ENCODE peak calls at places on chromosome 4, in seven cellular contexts. O is HL-60, Y is Panc1, F is brain microvascular endothelial cell, E is left lung, A is psoas muscle, L is osteocyte. B is an unnamed sample.

GRCh38 chr4:31089815-31090214 is 369.6 kb downstream of the PCDH7 start:
- DNase-seq in F (peak; percentile 40), Y (no peak), A (no peak), O (no peak), E (peak; percentile 66), L (no peak), B (no peak)

GRCh38 chr4:145716661-145717200 is 36.8 kb downstream of the C4orf51 start:
- DNase-seq in A (no peak), E (no peak), O (no peak), L (no peak), Y (no peak), F (no peak), B (no peak)

GRCh38 chr4:164116286-164116685 is 621.8 kb downstream of the TMA16 start:
- DNase-seq in A (no peak), E (no peak), O (no peak), L (no peak), Y (no peak), F (no peak), B (no peak)

GRCh38 chr4:13762126-13762525 is 134.6 kb upstream of the BOD1L1 start:
- DNase-seq in O (no peak), Y (no peak), E (no peak), A (no peak), L (no peak), F (no peak), B (no peak)

GRCh38 chr4:55183926-55184599 is 58.7 kb upstream of the KDR start:
- DNase-seq in Y (peak; percentile 69), F (peak; percentile 98), O (no peak), E (no peak), A (no peak), L (no peak), B (peak; percentile 92)

GRCh38 chr4:152735302-152735917 is 44.1 kb downstream of the TIGD4 start:
- DNase-seq in Y (no peak), E (no peak), L (no peak), O (no peak), A (no peak), F (no peak), B (peak; percentile 4)

GRCh38 chr4:148216866-148217814 is 225.1 kb downstream of the NR3C2 start:
- DNase-seq in Y (no peak), L (no peak), E (no peak), A (no peak), O (no peak), F (no peak), B (no peak)

GRCh38 chr4:140358281-140358680 is 15.2 kb upstream of the SCOC start:
- DNase-seq in E (no peak), O (no peak), L (no peak), A (no peak), Y (no peak), F (no peak), B (no peak)

GRCh38 chr4:108473163-108473720 is 147.1 kb upstream of the RPL34 start:
- DNase-seq in F (no peak), A (no peak), Y (no peak), O (no peak), E (no peak), L (no peak), B (no peak)

GRCh38 chr4:142386450-142386849 is 459.7 kb downstream of the INPP4B start:
- DNase-seq in E (no peak), F (no peak), Y (no peak), O (no peak), A (no peak), L (no peak), B (no peak)

GRCh38 chr4:80615099-80615498 is 279.6 kb downstream of the CFAP299 start:
- DNase-seq in E (no peak), A (no peak), O (no peak), L (no peak), F (no peak), Y (no peak), B (no peak)

GRCh38 chr4:80614319-80614718 is 278.8 kb downstream of the CFAP299 start:
- DNase-seq in E (no peak), Y (no peak), A (no peak), L (no peak), O (no peak), F (no peak), B (no peak)

DNA sequence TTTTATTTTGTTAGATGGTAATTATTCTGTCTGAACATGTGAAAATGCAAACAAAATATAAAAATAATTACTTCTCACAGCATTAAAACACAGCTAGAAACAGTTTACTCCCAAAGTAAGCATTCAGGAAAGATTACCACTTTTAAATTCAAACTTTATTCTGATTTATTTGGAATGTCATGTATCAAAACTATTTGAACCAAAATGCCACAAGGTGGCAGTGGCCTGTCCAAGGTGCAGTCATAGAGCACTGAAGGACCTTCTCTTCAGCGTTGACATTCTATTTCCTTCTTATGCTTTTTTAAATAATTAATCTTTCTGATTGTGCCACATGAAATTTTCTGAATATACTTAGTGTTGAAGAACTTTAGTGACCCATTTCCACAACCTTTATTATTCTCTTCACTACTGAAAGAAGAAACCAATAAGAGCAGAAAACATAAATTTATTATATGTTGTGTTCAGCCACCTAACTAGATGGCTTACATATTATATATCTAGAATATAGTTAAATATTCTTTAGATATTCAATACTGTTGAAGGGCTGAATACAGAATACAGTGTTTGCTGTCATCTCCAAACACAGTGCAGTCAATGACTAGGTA is 283.6 kb downstream of the CFAP299 start:
- DNase-seq in O (no peak), Y (no peak), F (no peak), A (no peak), L (no peak), E (no peak), B (peak; percentile 9)
- TF ChIP-seq CTCF in O (no peak), Y (no peak), F (peak; percentile 54), A (no peak), L (peak; percentile 25), E (no peak), B (peak; percentile 78)

GRCh38 chr4:53431052-53431451 is 53.6 kb downstream of the FIP1L1 start:
- DNase-seq in A (no peak), O (no peak), Y (no peak), E (no peak), F (no peak), L (no peak), B (no peak)

GRCh38 chr4:53441564-53441963 is 64.1 kb downstream of the FIP1L1 start:
- DNase-seq in A (no peak), O (no peak), Y (no peak), E (no peak), L (no peak), F (no peak), B (no peak)

GRCh38 chr4:53432528-53433424 is 55.3 kb downstream of the FIP1L1 start:
- DNase-seq in E (no peak), Y (no peak), O (no peak), A (no peak), L (no peak), F (no peak), B (no peak)

DNA sequence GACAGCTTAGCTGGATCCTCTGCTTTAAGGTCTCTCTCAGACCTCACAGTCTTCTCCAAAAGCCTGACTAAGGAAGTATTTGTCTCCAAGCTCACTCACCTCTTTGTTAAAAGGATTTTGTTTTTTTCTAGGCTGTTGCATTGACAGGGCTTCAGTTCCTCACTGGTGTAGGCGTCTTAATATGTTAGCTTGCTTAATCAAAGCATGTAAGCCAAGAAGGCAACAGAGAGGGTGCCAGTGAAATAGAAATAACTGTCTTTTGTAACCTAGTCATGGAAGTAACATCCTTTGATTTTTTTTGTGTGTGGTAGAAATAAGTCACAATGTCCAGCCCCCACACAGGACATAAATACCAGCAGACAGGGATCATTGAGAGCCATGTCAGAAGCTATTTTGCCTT is 58.8 kb downstream of the FIP1L1 start:
- DNase-seq in F (no peak), L (no peak), A (no peak), O (no peak), E (no peak), Y (no peak), B (no peak)
- TF ChIP-seq CTCF in F (no peak), L (no peak), A (no peak), O (no peak), E (no peak), Y (no peak), B (no peak)

GRCh38 chr4:8876982-8877779 is 5.5 kb upstream of the HMX1 start:
- DNase-seq in A (no peak), F (no peak), L (no peak), E (no peak), O (no peak), Y (no peak), B (no peak)

GRCh38 chr4:8871417-8872401 is at the start of gene HMX1:
- DNase-seq in O (no peak), L (peak; percentile 91), E (no peak), F (no peak), Y (no peak), A (peak; percentile 28), B (no peak)

GRCh38 chr4:8872402-8873291 is 1.0 kb upstream of the HMX1 start:
- DNase-seq in A (no peak), L (no peak), Y (no peak), F (no peak), E (no peak), O (no peak), B (no peak)

GRCh38 chr4:8874896-8875680 is 3.4 kb upstream of the HMX1 start:
- DNase-seq in L (no peak), Y (no peak), F (no peak), E (no peak), O (no peak), A (no peak), B (no peak)

DNA sequence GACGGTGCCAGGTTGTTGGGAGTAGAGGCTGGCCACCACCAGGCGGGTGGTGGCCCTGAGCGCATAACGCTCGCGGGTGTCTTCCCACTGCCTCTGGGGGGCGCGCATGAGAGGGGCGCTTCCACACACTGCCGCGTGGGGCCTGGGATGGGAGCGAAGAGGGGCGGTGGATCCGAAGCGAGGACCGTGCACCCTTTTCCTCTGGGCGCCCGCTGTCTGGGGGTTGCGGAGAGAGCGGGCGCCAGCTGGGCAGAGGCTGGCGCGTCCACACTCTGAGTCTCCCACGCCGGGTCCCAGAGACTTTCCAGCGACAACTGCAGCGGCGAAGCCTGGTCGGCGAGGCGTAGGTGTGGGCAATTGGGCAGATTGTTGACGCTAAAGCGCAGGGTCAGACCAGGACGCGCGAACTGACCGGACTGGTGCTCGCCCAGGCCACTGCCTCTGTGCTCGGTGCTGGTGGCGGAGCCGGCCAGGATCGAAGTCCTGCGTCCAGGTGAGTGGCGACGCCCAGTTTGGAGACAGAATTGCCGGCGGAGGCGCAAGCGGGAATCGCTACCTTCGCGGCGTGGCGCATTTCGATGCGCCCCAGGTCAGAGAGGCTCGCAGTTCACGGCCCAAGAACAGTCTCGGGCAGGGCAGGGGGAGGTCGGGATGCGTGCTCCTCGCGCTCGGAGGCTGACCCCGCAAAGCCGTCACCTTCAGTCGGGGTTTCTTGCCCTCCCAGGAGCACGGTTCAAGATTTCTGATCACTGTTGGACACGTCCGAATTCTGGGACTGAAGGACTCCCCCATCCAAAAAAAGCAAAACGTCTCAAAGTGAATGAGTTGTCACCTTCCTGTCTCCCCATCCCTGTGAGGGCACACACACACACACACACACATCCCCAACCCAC is 2.6 kb upstream of the HMX1 start:
- DNase-seq in Y (no peak), O (no peak), E (no peak), L (no peak), F (no peak), A (no peak), B (no peak)
- TF ChIP-seq CTCF in Y (no peak), O (no peak), E (no peak), L (no peak), F (no peak), A (no peak), B (peak; percentile 29)

GRCh38 chr4:40305329-40306193 is 29.6 kb upstream of the CHRNA9 start:
- DNase-seq in O (no peak), E (no peak), L (no peak), Y (no peak), F (no peak), A (no peak), B (no peak)
- TF ChIP-seq CTCF in O (no peak), E (no peak), L (no peak), Y (no peak), F (no peak), A (no peak), B (no peak)

B was measured in HFFc6.